ENCODE peak calls at places on chromosomes 2 and 18, in nine cellular contexts. One of them, this sample, is unnamed.

GRCh38 chr2:13522917-13523821 is 806.4 kb downstream of the TRIB2 start:
- DNase-seq in right lobe of liver: no peak
- DNase-seq in thyroid gland: no peak
- DNase-seq in HCT116: no peak
- DNase-seq in sigmoid colon: no peak
- DNase-seq in prostate gland: no peak
- DNase-seq in Peyer's patch: no peak
- DNase-seq in body of pancreas: peak; percentile 89
- DNase-seq in stomach: peak; percentile 82
- DNase-seq in this sample: peak; percentile 28

GRCh38 chr2:57278451-57278850 is 768.2 kb upstream of the VRK2 start:
- DNase-seq in sigmoid colon: no peak
- DNase-seq in prostate gland: no peak
- DNase-seq in Peyer's patch: no peak
- DNase-seq in HCT116: no peak
- DNase-seq in stomach: no peak
- DNase-seq in thyroid gland: no peak
- DNase-seq in body of pancreas: no peak
- DNase-seq in right lobe of liver: no peak
- DNase-seq in this sample: no peak

GRCh38 chr2:134838143-134838620 is at the start of gene ACMSD:
- DNase-seq in right lobe of liver: peak; percentile 69
- DNase-seq in sigmoid colon: no peak
- DNase-seq in body of pancreas: no peak
- DNase-seq in Peyer's patch: no peak
- DNase-seq in prostate gland: no peak
- DNase-seq in thyroid gland: no peak
- DNase-seq in HCT116: no peak
- DNase-seq in stomach: no peak
- DNase-seq in this sample: no peak

GRCh38 chr2:9665903-9666302 is 35.1 kb upstream of the YWHAQ start:
- DNase-seq in sigmoid colon: no peak
- DNase-seq in body of pancreas: no peak
- DNase-seq in thyroid gland: no peak
- DNase-seq in HCT116: no peak
- DNase-seq in right lobe of liver: no peak
- DNase-seq in prostate gland: no peak
- DNase-seq in stomach: no peak
- DNase-seq in Peyer's patch: no peak
- DNase-seq in this sample: no peak

GRCh38 chr2:238900511-238900910 is 52.6 kb downstream of the TWIST2 start:
- DNase-seq in body of pancreas: no peak
- DNase-seq in Peyer's patch: no peak
- DNase-seq in thyroid gland: no peak
- DNase-seq in prostate gland: no peak
- DNase-seq in HCT116: no peak
- DNase-seq in right lobe of liver: no peak
- DNase-seq in stomach: no peak
- DNase-seq in sigmoid colon: no peak
- DNase-seq in this sample: no peak

GRCh38 chr2:173589604-173590277 is 235.1 kb downstream of the CDCA7 start:
- DNase-seq in stomach: no peak
- DNase-seq in right lobe of liver: no peak
- DNase-seq in Peyer's patch: no peak
- DNase-seq in HCT116: peak; percentile 31
- DNase-seq in thyroid gland: peak; percentile 53
- DNase-seq in prostate gland: no peak
- DNase-seq in body of pancreas: no peak
- DNase-seq in sigmoid colon: no peak
- DNase-seq in this sample: no peak

GRCh38 chr2:138829326-138829725 is 49.1 kb upstream of the NXPH2 start:
- DNase-seq in stomach: no peak
- DNase-seq in thyroid gland: peak; percentile 53
- DNase-seq in right lobe of liver: no peak
- DNase-seq in HCT116: peak; percentile 41
- DNase-seq in Peyer's patch: peak; percentile 60
- DNase-seq in prostate gland: peak; percentile 32
- DNase-seq in sigmoid colon: no peak
- DNase-seq in body of pancreas: peak; percentile 50
- DNase-seq in this sample: no peak

GRCh38 chr2:202278944-202279343 is 13.4 kb downstream of the NOP58 start:
- DNase-seq in HCT116: no peak
- DNase-seq in stomach: no peak
- DNase-seq in body of pancreas: no peak
- DNase-seq in sigmoid colon: no peak
- DNase-seq in right lobe of liver: no peak
- DNase-seq in thyroid gland: no peak
- DNase-seq in Peyer's patch: no peak
- DNase-seq in prostate gland: no peak
- DNase-seq in this sample: no peak

DNA sequence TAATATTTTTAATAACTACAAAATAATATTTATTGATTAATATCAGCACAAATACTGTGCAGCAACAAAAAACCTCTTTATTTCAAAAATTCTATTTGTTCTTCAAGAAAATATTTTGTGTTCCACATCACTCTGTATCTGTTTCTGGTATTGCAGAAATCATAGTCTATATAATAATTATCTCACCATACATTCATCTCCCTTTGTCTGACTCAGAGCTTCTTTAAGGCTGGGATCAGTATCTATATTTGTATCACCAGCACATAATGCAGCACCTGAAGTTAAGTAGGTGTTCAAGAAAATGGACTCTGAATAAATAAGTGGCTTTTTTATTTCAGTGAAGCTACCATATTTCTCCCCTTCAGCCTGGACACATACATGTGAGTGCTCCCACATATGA is 1.6 kb upstream of the MARCHF4 start:
- DNase-seq in thyroid gland: no peak
- DNase-seq in sigmoid colon: no peak
- DNase-seq in body of pancreas: no peak
- DNase-seq in right lobe of liver: no peak
- DNase-seq in HCT116: no peak
- DNase-seq in stomach: no peak
- DNase-seq in Peyer's patch: no peak
- DNase-seq in prostate gland: no peak
- DNase-seq in this sample: no peak
- H3K27me3 ChIP-seq in thyroid gland: no peaks in the 10 kb centered on the region
- H3K27me3 ChIP-seq in sigmoid colon: peaks cover 44% of the 10 kb centered on the region
- H3K27me3 ChIP-seq in body of pancreas: peaks cover 15% of the 10 kb centered on the region
- H3K27me3 ChIP-seq in right lobe of liver: no peaks in the 10 kb centered on the region
- H3K27me3 ChIP-seq in HCT116: peaks cover 18% of the 10 kb centered on the region
- H3K27me3 ChIP-seq in stomach: peaks cover 81% of the 10 kb centered on the region
- H3K27me3 ChIP-seq in Peyer's patch: peaks cover 18% of the 10 kb centered on the region
- H3K27me3 ChIP-seq in prostate gland: peaks cover 6% of the 10 kb centered on the region
- H3K27me3 ChIP-seq in this sample: peaks cover 29% of the 10 kb centered on the region

DNA sequence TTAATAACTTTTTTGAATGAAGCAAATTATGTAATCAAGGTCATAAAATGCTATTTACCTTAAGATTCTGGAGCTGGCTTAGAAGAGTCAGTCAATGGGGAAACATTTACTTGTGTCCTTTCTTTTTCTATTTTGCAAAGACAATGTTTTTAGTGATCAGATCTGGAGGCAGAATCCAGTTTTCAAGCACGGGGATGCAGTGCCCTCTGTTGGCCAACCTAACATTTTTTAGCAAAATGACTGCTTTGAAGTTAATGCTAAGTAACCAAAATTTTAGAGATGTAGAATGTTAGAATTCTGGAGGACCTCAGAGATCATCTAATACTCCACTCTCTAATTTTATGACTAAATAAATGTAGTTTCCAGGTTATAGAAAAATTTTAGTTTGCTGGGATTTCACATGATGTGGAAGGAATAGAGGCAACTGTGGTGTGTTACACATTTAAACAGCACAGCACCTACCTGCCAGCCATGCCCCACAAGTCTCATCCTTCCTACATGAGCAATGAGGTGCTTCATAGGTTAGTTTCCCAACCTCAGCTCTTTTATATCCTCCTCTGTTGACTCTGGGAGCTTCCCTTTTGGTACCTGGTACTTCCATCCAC is 23.6 kb upstream of the SLC9A4 start:
- DNase-seq in Peyer's patch: peak; percentile 71
- DNase-seq in sigmoid colon: no peak
- DNase-seq in body of pancreas: peak; percentile 38
- DNase-seq in prostate gland: peak; percentile 24
- DNase-seq in HCT116: peak; percentile 13
- DNase-seq in stomach: peak; percentile 37
- DNase-seq in right lobe of liver: no peak
- DNase-seq in thyroid gland: peak; percentile 55
- DNase-seq in this sample: peak; percentile 27
- TF ChIP-seq POLR2A in Peyer's patch: no peak
- TF ChIP-seq POLR2A in sigmoid colon: no peak
- TF ChIP-seq POLR2A in body of pancreas: no peak
- TF ChIP-seq POLR2A in prostate gland: no peak
- TF ChIP-seq POLR2A in HCT116: no peak
- TF ChIP-seq POLR2A in stomach: no peak
- TF ChIP-seq POLR2A in right lobe of liver: no peak
- TF ChIP-seq POLR2A in thyroid gland: no peak
- TF ChIP-seq POLR2A in this sample: no peak

DNA sequence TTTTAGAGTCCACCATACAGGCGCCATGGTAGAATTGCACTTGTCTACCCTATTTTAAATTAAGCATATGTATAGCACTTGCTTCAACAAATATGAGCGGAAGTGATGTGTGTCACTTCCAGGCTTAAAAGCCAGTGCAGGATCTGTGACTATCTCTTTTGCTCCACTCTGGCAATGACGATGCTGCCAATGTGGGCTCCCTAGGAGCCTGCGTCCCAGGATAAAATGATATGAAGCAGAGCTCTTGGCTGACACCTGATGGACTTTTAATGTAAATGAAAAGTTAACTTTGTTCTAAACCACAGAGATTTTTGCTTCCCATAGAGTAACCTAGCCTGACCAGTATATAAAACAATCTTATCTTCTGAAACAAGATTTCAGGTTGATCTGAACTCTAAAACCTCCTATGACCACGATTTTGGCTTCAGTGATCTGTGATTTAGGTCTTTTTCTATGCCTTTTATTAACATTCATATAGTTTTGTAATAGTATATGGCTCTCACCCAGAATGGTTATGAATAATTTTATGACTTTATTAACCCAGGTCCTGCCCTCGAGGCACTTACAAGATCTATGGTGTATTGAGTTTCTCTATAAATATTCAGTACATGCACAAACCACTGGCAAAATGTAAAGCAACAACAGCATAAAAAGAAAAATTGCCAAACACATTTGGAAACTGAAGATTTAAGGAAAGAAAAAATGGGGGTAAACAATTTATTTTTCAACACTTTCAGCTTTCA is 422.5 kb upstream of the PIK3C3 start:
- DNase-seq in prostate gland: no peak
- DNase-seq in right lobe of liver: no peak
- DNase-seq in sigmoid colon: no peak
- DNase-seq in Peyer's patch: no peak
- DNase-seq in thyroid gland: no peak
- DNase-seq in HCT116: no peak
- DNase-seq in body of pancreas: no peak
- DNase-seq in stomach: no peak
- DNase-seq in this sample: no peak
- TF ChIP-seq CTCF in prostate gland: no peak
- TF ChIP-seq CTCF in right lobe of liver: no peak
- TF ChIP-seq CTCF in sigmoid colon: no peak
- TF ChIP-seq CTCF in Peyer's patch: no peak
- TF ChIP-seq CTCF in thyroid gland: no peak
- TF ChIP-seq CTCF in HCT116: no peak
- TF ChIP-seq CTCF in body of pancreas: no peak
- TF ChIP-seq CTCF in stomach: no peak
- TF ChIP-seq CTCF in this sample: no peak

GRCh38 chr2:215905691-215906090 is 107.7 kb downstream of the MREG start:
- DNase-seq in Peyer's patch: no peak
- DNase-seq in stomach: no peak
- DNase-seq in thyroid gland: no peak
- DNase-seq in HCT116: no peak
- DNase-seq in prostate gland: no peak
- DNase-seq in right lobe of liver: no peak
- DNase-seq in sigmoid colon: no peak
- DNase-seq in body of pancreas: no peak
- DNase-seq in this sample: no peak
- H3K27me3 ChIP-seq in Peyer's patch: no peaks in the 10 kb centered on the region
- H3K27me3 ChIP-seq in stomach: no peaks in the 10 kb centered on the region
- H3K27me3 ChIP-seq in thyroid gland: no peaks in the 10 kb centered on the region
- H3K27me3 ChIP-seq in HCT116: no peaks in the 10 kb centered on the region
- H3K27me3 ChIP-seq in prostate gland: no peaks in the 10 kb centered on the region
- H3K27me3 ChIP-seq in right lobe of liver: no peaks in the 10 kb centered on the region
- H3K27me3 ChIP-seq in sigmoid colon: no peaks in the 10 kb centered on the region
- H3K27me3 ChIP-seq in body of pancreas: no peaks in the 10 kb centered on the region
- H3K27me3 ChIP-seq in this sample: no peaks in the 10 kb centered on the region

DNA sequence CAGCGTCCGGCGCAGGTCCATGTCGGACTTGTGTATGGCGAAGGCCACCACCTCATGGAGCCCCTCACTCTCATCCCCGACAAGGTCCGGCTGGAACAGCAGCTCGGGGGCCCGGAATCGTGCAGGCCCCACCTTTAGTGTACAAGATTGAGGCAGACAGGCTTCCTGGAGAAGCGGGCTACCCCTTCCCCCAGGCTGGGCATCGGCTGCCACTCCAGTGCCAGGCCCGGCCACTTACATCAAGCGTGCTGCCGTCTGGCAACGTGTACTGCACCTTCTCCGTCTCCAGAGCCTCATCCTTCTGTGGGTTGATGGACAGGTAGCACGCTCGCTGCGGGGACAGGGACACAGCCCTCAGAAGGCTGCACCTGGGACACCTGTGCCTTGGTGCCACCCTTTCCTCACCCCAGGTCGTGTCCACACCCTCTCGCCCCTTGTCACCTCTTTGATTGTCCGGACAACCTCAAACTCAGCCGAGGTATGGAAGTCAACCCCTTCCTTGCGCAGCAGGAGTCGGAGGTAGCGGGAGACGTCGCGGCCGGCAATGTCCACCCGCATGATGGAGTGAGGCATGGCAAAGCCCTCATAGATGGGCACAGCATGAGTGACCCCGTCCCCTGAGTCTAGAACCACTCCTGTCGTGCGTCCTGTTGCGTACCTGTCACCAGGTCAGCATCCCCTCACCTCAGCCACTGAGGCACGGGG is 5.7 kb downstream of the ACTR1B start:
- DNase-seq in thyroid gland: no peak
- DNase-seq in right lobe of liver: no peak
- DNase-seq in body of pancreas: no peak
- DNase-seq in HCT116: no peak
- DNase-seq in stomach: no peak
- DNase-seq in prostate gland: no peak
- DNase-seq in sigmoid colon: no peak
- DNase-seq in Peyer's patch: no peak
- DNase-seq in this sample: no peak
- TF ChIP-seq POLR2A in thyroid gland: no peak
- TF ChIP-seq POLR2A in right lobe of liver: no peak
- TF ChIP-seq POLR2A in body of pancreas: no peak
- TF ChIP-seq POLR2A in HCT116: no peak
- TF ChIP-seq POLR2A in stomach: no peak
- TF ChIP-seq POLR2A in prostate gland: no peak
- TF ChIP-seq POLR2A in sigmoid colon: no peak
- TF ChIP-seq POLR2A in Peyer's patch: no peak
- TF ChIP-seq POLR2A in this sample: no peak

This sample was measured in heart left ventricle.